ENCODE peak calls at places on chromosomes 4 and X, in seven cellular contexts. U is stimulated activated CD4-positive, alpha-beta T cell treated with anti-CD3 and anti-CD28 coated beads, Interleukin-2, amount 100 ng/mL, for 24 hours; F is SJSA1; T is NCI-H146; O is kidney tubule cell; G is caudate nucleus; L is LHCN-M2. S is an unnamed sample.

GRCh38 chr4:45442466-45442865 is 681.4 kb downstream of the GABRG1 start:
- DNase-seq in U (no peak), F (no peak), T (peak; percentile 1), O (peak; percentile 34), G (no peak), L (no peak), S (peak; percentile 46)

GRCh38 chrX:112094729-112095128 is 12.2 kb upstream of the TRPC5 start:
- DNase-seq in U (no peak), F (no peak), T (no peak), O (no peak), G (no peak), L (no peak), S (no peak)

GRCh38 chr4:36332023-36332781 is 50.8 kb downstream of the DTHD1 start:
- DNase-seq in U (no peak), F (no peak), T (no peak), O (peak; percentile 18), G (peak; percentile 21), L (no peak), S (no peak)

GRCh38 chrX:72430405-72430968 is 124.8 kb upstream of the CITED1 start:
- DNase-seq in U (no peak), F (no peak), T (no peak), O (no peak), G (no peak), L (peak; percentile 1), S (peak; percentile 2)

GRCh38 chrX:506341-506740 is 119.6 kb upstream of the PPP2R3B start:
- DNase-seq in U (no peak), F (no peak), T (no peak), O (no peak), G (no peak), L (no peak), S (no peak)

GRCh38 chrX:113800955-113801354 is 782.9 kb upstream of the HTR2C start:
- DNase-seq in U (no peak), F (no peak), T (no peak), O (no peak), G (no peak), L (no peak), S (no peak)

GRCh38 chr4:16337936-16338335 is 111.7 kb upstream of the TAPT1 start:
- DNase-seq in U (no peak), F (no peak), T (no peak), O (peak; percentile 80), G (no peak), L (peak; percentile 15), S (peak; percentile 81)

GRCh38 chr4:147924604-147925412 is 192.9 kb downstream of the ARHGAP10 start:
- DNase-seq in U (no peak), F (peak; percentile 9), T (no peak), O (peak; percentile 32), G (no peak), L (peak; percentile 29), S (peak; percentile 38)

GRCh38 chr4:4794421-4794820 is 65.0 kb upstream of the MSX1 start:
- DNase-seq in U (no peak), F (no peak), T (no peak), O (no peak), G (no peak), L (no peak), S (no peak)

GRCh38 chr4:166422475-166422874 is 549.4 kb downstream of the TLL1 start:
- DNase-seq in U (no peak), F (no peak), T (no peak), O (peak; percentile 75), G (no peak), L (peak; percentile 88), S (peak; percentile 75)

GRCh38 chr4:77843628-77844027 is 19.0 kb upstream of the MRPL1 start:
- DNase-seq in U (no peak), F (no peak), T (no peak), O (peak; percentile 21), G (no peak), L (no peak), S (no peak)

GRCh38 chr4:123750044-123750443 is 353.4 kb downstream of the SPRY1 start:
- DNase-seq in U (no peak), F (no peak), T (peak; percentile 15), O (peak; percentile 36), G (no peak), L (peak; percentile 55), S (peak; percentile 20)

GRCh38 chr4:56907489-56908205 is at the start of gene REST:
- DNase-seq in U (peak; percentile 85), F (peak; percentile 76), T (peak; percentile 25), O (peak; percentile 83), G (peak; percentile 76), L (peak; percentile 61), S (peak; percentile 79)

GRCh38 chr4:98939892-98940298 is 11.0 kb upstream of the EIF4E start:
- DNase-seq in U (no peak), F (peak; percentile 44), T (no peak), O (peak; percentile 65), G (no peak), L (peak; percentile 71), S (peak; percentile 83)

GRCh38 chrX:9562851-9563250 is 98.0 kb downstream of the TBL1X start:
- DNase-seq in U (no peak), F (peak; percentile 85), T (no peak), O (peak; percentile 94), G (no peak), L (peak; percentile 83), S (peak; percentile 56)

GRCh38 chr4:66653937-66654336 is 891.4 kb downstream of the CENPC start:
- DNase-seq in U (no peak), F (no peak), T (no peak), O (no peak), G (no peak), L (no peak), S (no peak)

GRCh38 chrX:576904-577303 is 53.7 kb upstream of the SHOX start:
- DNase-seq in U (no peak), F (no peak), T (no peak), O (no peak), G (no peak), L (no peak), S (no peak)

GRCh38 chrX:29617725-29618124 is 597.6 kb upstream of the MAGEB2 start:
- DNase-seq in U (no peak), F (no peak), T (no peak), O (peak; percentile 17), G (no peak), L (peak; percentile 18), S (peak; percentile 38)